ENCODE peak calls at places on chromosomes 4 and X, in nine cellular contexts. One of them, this sample, is unnamed.

GRCh38 chrX:37757082-37757481 is 22.8 kb upstream of the CYBB start:
- DNase-seq in WERI-Rb-1: no peak
- DNase-seq in Right ventricle myocardium superior: no peak
- DNase-seq in D341Med: no peak
- DNase-seq in CD8-positive, alpha-beta memory T cell: no peak
- DNase-seq in RPMI8226: no peak
- DNase-seq in EH: no peak
- DNase-seq in fibroblast of mammary gland: no peak
- DNase-seq in T47D: no peak
- DNase-seq in this sample: no peak

GRCh38 chr4:147447820-147448219 is 33.1 kb upstream of the EDNRA start:
- DNase-seq in WERI-Rb-1: no peak
- DNase-seq in Right ventricle myocardium superior: no peak
- DNase-seq in D341Med: no peak
- DNase-seq in CD8-positive, alpha-beta memory T cell: no peak
- DNase-seq in RPMI8226: no peak
- DNase-seq in EH: peak
- DNase-seq in fibroblast of mammary gland: no peak
- DNase-seq in T47D: no peak
- DNase-seq in this sample: no peak

GRCh38 chrX:134294548-134294947 is 57.6 kb downstream of the CCDC160 start:
- DNase-seq in WERI-Rb-1: no peak
- DNase-seq in Right ventricle myocardium superior: no peak
- DNase-seq in D341Med: no peak
- DNase-seq in CD8-positive, alpha-beta memory T cell: no peak
- DNase-seq in RPMI8226: no peak
- DNase-seq in EH: peak
- DNase-seq in fibroblast of mammary gland: peak
- DNase-seq in T47D: no peak
- DNase-seq in this sample: peak

GRCh38 chrX:68807818-68808217 is 21.0 kb upstream of the EFNB1 start:
- DNase-seq in WERI-Rb-1: no peak
- DNase-seq in Right ventricle myocardium superior: no peak
- DNase-seq in D341Med: no peak
- DNase-seq in CD8-positive, alpha-beta memory T cell: no peak
- DNase-seq in RPMI8226: no peak
- DNase-seq in EH: peak
- DNase-seq in fibroblast of mammary gland: peak
- DNase-seq in T47D: peak
- DNase-seq in this sample: peak

GRCh38 chr4:92968556-92968955 is 664.8 kb downstream of the GRID2 start:
- DNase-seq in WERI-Rb-1: no peak
- DNase-seq in Right ventricle myocardium superior: no peak
- DNase-seq in D341Med: no peak
- DNase-seq in CD8-positive, alpha-beta memory T cell: no peak
- DNase-seq in RPMI8226: no peak
- DNase-seq in EH: no peak
- DNase-seq in fibroblast of mammary gland: peak
- DNase-seq in T47D: no peak
- DNase-seq in this sample: no peak

GRCh38 chrX:40394302-40394701 is 186.5 kb upstream of the ATP6AP2 start:
- DNase-seq in WERI-Rb-1: no peak
- DNase-seq in Right ventricle myocardium superior: no peak
- DNase-seq in D341Med: no peak
- DNase-seq in CD8-positive, alpha-beta memory T cell: no peak
- DNase-seq in RPMI8226: no peak
- DNase-seq in EH: no peak
- DNase-seq in fibroblast of mammary gland: no peak
- DNase-seq in T47D: no peak
- DNase-seq in this sample: no peak

GRCh38 chrX:151488677-151489076 is 74.8 kb upstream of the PASD1 start:
- DNase-seq in WERI-Rb-1: peak
- DNase-seq in Right ventricle myocardium superior: no peak
- DNase-seq in D341Med: peak
- DNase-seq in CD8-positive, alpha-beta memory T cell: peak
- DNase-seq in RPMI8226: peak
- DNase-seq in EH: peak
- DNase-seq in fibroblast of mammary gland: no peak
- DNase-seq in T47D: peak
- DNase-seq in this sample: peak

GRCh38 chr4:15239866-15240265 is 188.0 kb upstream of the C1QTNF7 start:
- DNase-seq in WERI-Rb-1: no peak
- DNase-seq in Right ventricle myocardium superior: no peak
- DNase-seq in D341Med: no peak
- DNase-seq in CD8-positive, alpha-beta memory T cell: no peak
- DNase-seq in RPMI8226: no peak
- DNase-seq in EH: peak
- DNase-seq in fibroblast of mammary gland: peak
- DNase-seq in T47D: no peak
- DNase-seq in this sample: no peak

GRCh38 chr4:24856586-24856985 is 56.3 kb downstream of the CCDC149 start:
- DNase-seq in WERI-Rb-1: peak
- DNase-seq in Right ventricle myocardium superior: no peak
- DNase-seq in D341Med: peak
- DNase-seq in CD8-positive, alpha-beta memory T cell: no peak
- DNase-seq in RPMI8226: no peak
- DNase-seq in EH: peak
- DNase-seq in fibroblast of mammary gland: peak
- DNase-seq in T47D: no peak
- DNase-seq in this sample: no peak

GRCh38 chr4:15341733-15342300 is 86.0 kb upstream of the C1QTNF7 start:
- DNase-seq in WERI-Rb-1: no peak
- DNase-seq in Right ventricle myocardium superior: peak
- DNase-seq in D341Med: no peak
- DNase-seq in CD8-positive, alpha-beta memory T cell: no peak
- DNase-seq in RPMI8226: no peak
- DNase-seq in EH: no peak
- DNase-seq in fibroblast of mammary gland: no peak
- DNase-seq in T47D: no peak
- DNase-seq in this sample: no peak

GRCh38 chr4:13980317-13980716 is 352.8 kb upstream of the BOD1L1 start:
- DNase-seq in WERI-Rb-1: no peak
- DNase-seq in Right ventricle myocardium superior: no peak
- DNase-seq in D341Med: no peak
- DNase-seq in CD8-positive, alpha-beta memory T cell: no peak
- DNase-seq in RPMI8226: no peak
- DNase-seq in EH: peak
- DNase-seq in fibroblast of mammary gland: peak
- DNase-seq in T47D: no peak
- DNase-seq in this sample: no peak

GRCh38 chr4:54224960-54225670 is 4.0 kb upstream of the PDGFRA start:
- DNase-seq in WERI-Rb-1: no peak
- DNase-seq in Right ventricle myocardium superior: no peak
- DNase-seq in D341Med: no peak
- DNase-seq in CD8-positive, alpha-beta memory T cell: no peak
- DNase-seq in RPMI8226: no peak
- DNase-seq in EH: no peak
- DNase-seq in fibroblast of mammary gland: no peak
- DNase-seq in T47D: no peak
- DNase-seq in this sample: no peak

This sample was measured in HEK293T.